ENCODE peak calls at places on chromosomes 12 and 14, in seven cellular contexts. U, O, M, H, Z, K and V are unnamed samples.

GRCh38 chr12:28027947-28028724 is 55.6 kb upstream of the PTHLH start:
- DNase-seq in M (no peak), Z (no peak), H (no peak), K (no peak), O (no peak), U (no peak), V (no peak)

GRCh38 chr12:2856901-2857495 is at the start of gene TEX52:
- DNase-seq in Z (no peak), O (no peak), M (no peak), H (no peak), K (no peak), U (no peak), V (no peak)

GRCh38 chr14:92247347-92247746 is 75.6 kb upstream of the SLC24A4 start:
- DNase-seq in M (no peak), H (no peak), Z (no peak), O (no peak), U (no peak), K (no peak), V (no peak)

GRCh38 chr12:107435072-107435471 is 250.5 kb upstream of the PWP1 start:
- DNase-seq in K (no peak), Z (no peak), U (no peak), M (no peak), O (no peak), H (no peak), V (no peak)

GRCh38 chr14:51653096-51653814 is 1.5 kb downstream of the FRMD6 start:
- DNase-seq in U (no peak), K (no peak), O (no peak), Z (no peak), H (peak; percentile 16), M (peak; percentile 5), V (peak; percentile 20)

GRCh38 chr12:27304856-27305255 is 27.8 kb upstream of the BMAL2 start:
- DNase-seq in K (no peak), U (no peak), O (no peak), Z (no peak), M (no peak), H (no peak), V (no peak)

GRCh38 chr12:102702447-102703114 is 214.5 kb downstream of the PAH start:
- DNase-seq in O (no peak), H (peak; percentile 35), K (no peak), U (peak; percentile 49), Z (no peak), M (peak; percentile 53), V (peak; percentile 63)

GRCh38 chr12:1949771-1950470 is 31.5 kb upstream of the CACNA2D4 start:
- DNase-seq in K (no peak), Z (no peak), O (no peak), H (no peak), U (no peak), M (no peak), V (no peak)

GRCh38 chr14:89443002-89443660 is 26.1 kb upstream of the FOXN3 start:
- DNase-seq in M (no peak), Z (no peak), H (no peak), K (no peak), U (no peak), O (no peak), V (no peak)

GRCh38 chr12:28390716-28391452 is 200.6 kb downstream of the CCDC91 start:
- DNase-seq in K (no peak), M (no peak), H (no peak), Z (no peak), U (no peak), O (no peak), V (no peak)

GRCh38 chr14:80973918-80974317 is 18.5 kb downstream of the TSHR start:
- DNase-seq in M (no peak), O (no peak), U (no peak), Z (no peak), K (no peak), H (no peak), V (no peak)

GRCh38 chr12:132066749-132067148 is 77.4 kb downstream of the DDX51 start:
- DNase-seq in M (no peak), H (no peak), Z (no peak), K (no peak), U (no peak), O (no peak), V (no peak)

GRCh38 chr14:94394594-94395305 is 6.3 kb upstream of the SERPINA1 start:
- DNase-seq in H (no peak), U (peak; percentile 61), M (no peak), K (no peak), O (no peak), Z (no peak), V (no peak)

GRCh38 chr12:31756977-31757420 is 28.2 kb upstream of the AMN1 start:
- DNase-seq in M (no peak), H (no peak), K (no peak), U (no peak), Z (no peak), O (no peak), V (no peak)

GRCh38 chr12:79203103-79203502 is 338.5 kb downstream of the SYT1 start:
- DNase-seq in U (no peak), H (no peak), O (no peak), M (no peak), Z (no peak), K (no peak), V (no peak)

GRCh38 chr14:72609205-72609916 is 284.5 kb downstream of the DPF3 start:
- DNase-seq in M (no peak), O (no peak), Z (no peak), H (no peak), U (no peak), K (no peak), V (no peak)

GRCh38 chr14:53306267-53306721 is 153.2 kb upstream of the DDHD1 start:
- DNase-seq in H (peak; percentile 61), O (peak; percentile 1), M (peak; percentile 38), Z (peak; percentile 15), U (peak; percentile 55), K (peak; percentile 58), V (peak; percentile 23)

GRCh38 chr12:102917026-102917787 is at the start of gene PAH:
- DNase-seq in H (peak; percentile 13), K (no peak), U (peak; percentile 6), Z (no peak), M (peak; percentile 10), O (no peak), V (no peak)

GRCh38 chr12:107144990-107145389 is 51.6 kb upstream of the CRY1 start:
- DNase-seq in O (no peak), H (no peak), K (no peak), U (no peak), M (no peak), Z (no peak), V (no peak)

GRCh38 chr14:60839657-60840056 is 105.1 kb downstream of the MNAT1 start:
- DNase-seq in U (no peak), Z (no peak), O (no peak), M (no peak), H (no peak), K (no peak), V (no peak)

GRCh38 chr12:108438687-108439086 is 76.4 kb upstream of the FICD start:
- DNase-seq in M (no peak), Z (no peak), H (no peak), O (no peak), U (no peak), K (no peak), V (no peak)

GRCh38 chr12:71804505-71804904 is 35.1 kb upstream of the TBC1D15 start:
- DNase-seq in O (no peak), K (no peak), H (no peak), U (no peak), Z (no peak), M (no peak), V (no peak)

GRCh38 chr14:67357583-67358354 is 1.8 kb downstream of the ATP6V1D start:
- DNase-seq in M (no peak), U (no peak), H (no peak), O (no peak), Z (no peak), K (no peak), V (no peak)

GRCh38 chr12:109900752-109901580 is 892 bp downstream of the TCHP start:
- DNase-seq in K (no peak), U (no peak), H (peak; percentile 48), Z (no peak), M (peak; percentile 38), O (no peak), V (peak; percentile 60)

GRCh38 chr12:76113800-76114757 is 29.6 kb upstream of the NAP1L1 start:
- DNase-seq in H (no peak), U (no peak), Z (no peak), O (no peak), M (no peak), K (no peak), V (no peak)

GRCh38 chr12:50057000-50057841 is at the start of gene ASIC1:
- DNase-seq in U (peak; percentile 67), Z (no peak), H (peak; percentile 75), O (no peak), K (no peak), M (peak; percentile 54), V (peak; percentile 75)

GRCh38 chr12:58509116-58509885 is 411.0 kb downstream of the LRIG3 start:
- DNase-seq in O (no peak), U (no peak), K (no peak), Z (no peak), H (no peak), M (no peak), V (no peak)

GRCh38 chr12:124904306-124905098 is 9.9 kb downstream of the UBC start:
- DNase-seq in O (no peak), M (no peak), K (no peak), H (no peak), U (no peak), Z (no peak), V (no peak)

GRCh38 chr12:14982562-14982961 is 9.7 kb downstream of the PDE6H start:
- DNase-seq in M (no peak), K (no peak), U (no peak), O (no peak), H (no peak), Z (no peak), V (no peak)

GRCh38 chr12:101108130-101108529 is 101.9 kb downstream of the SLC5A8 start:
- DNase-seq in K (no peak), H (no peak), O (no peak), Z (no peak), M (no peak), U (no peak), V (no peak)

GRCh38 chr14:97274626-97275025 is 477.4 kb downstream of the VRK1 start:
- DNase-seq in U (no peak), H (no peak), Z (no peak), M (no peak), K (no peak), O (no peak), V (no peak)

GRCh38 chr12:6767592-6768384 is 1.6 kb downstream of the PTMS start:
- DNase-seq in Z (no peak), H (no peak), M (no peak), O (no peak), K (no peak), U (no peak), V (no peak)

GRCh38 chr14:83085725-83086124 is 1552.1 kb upstream of the SEL1L start:
- DNase-seq in U (no peak), M (no peak), K (no peak), H (no peak), O (no peak), Z (no peak), V (no peak)

GRCh38 chr14:69083181-69083580 is 69.7 kb downstream of the DCAF5 start:
- DNase-seq in Z (no peak), O (no peak), K (no peak), M (no peak), U (no peak), H (no peak), V (no peak)

GRCh38 chr12:20434993-20435392 is 66.7 kb downstream of the PDE3A start:
- DNase-seq in U (no peak), H (no peak), M (no peak), K (no peak), O (no peak), Z (no peak), V (no peak)

GRCh38 chr12:60935981-60936761 is 1324.0 kb upstream of the USP15 start:
- DNase-seq in Z (no peak), M (no peak), O (no peak), H (no peak), U (no peak), K (no peak), V (no peak)

GRCh38 chr14:52185178-52185577 is 82.3 kb upstream of the PTGDR start:
- DNase-seq in Z (no peak), H (no peak), M (no peak), K (no peak), O (no peak), U (no peak), V (no peak)

GRCh38 chr12:848519-849191 is 96.3 kb downstream of the WNK1 start:
- DNase-seq in Z (no peak), O (no peak), K (no peak), U (no peak), H (no peak), M (no peak), V (peak; percentile 17)